ENCODE peak calls at places on chromosomes 4 and X, in ten cellular contexts. C is upper lobe of right lung, O is cardiac fibroblast, R is PC-3, F is MM.1S, U is AG09309, M is fibroblast of mammary gland, Y is AG10803, P is heart right ventricle, T is right lobe of liver. W is an unnamed sample.

GRCh38 chr4:54971474-54971950 is 153.9 kb downstream of the KDR start:
- DNase-seq in F (peak; percentile 65), R (peak; percentile 75), M (peak; percentile 63), P (no peak), U (peak; percentile 10), C (no peak), O (peak; percentile 70), Y (peak; percentile 45), T (no peak), W (peak; percentile 22)

GRCh38 chrX:43644124-43644701 is 11.9 kb upstream of the MAOA start:
- DNase-seq in M (peak; percentile 90), Y (peak; percentile 46), F (no peak), U (no peak), C (no peak), O (peak; percentile 76), T (no peak), R (peak; percentile 75), P (no peak), W (no peak)

GRCh38 chrX:150581093-150581775 is 12.8 kb downstream of the MTM1 start:
- DNase-seq in R (peak; percentile 85), U (no peak), P (no peak), T (no peak), C (no peak), M (peak; percentile 72), O (peak; percentile 44), Y (peak; percentile 75), F (no peak), W (no peak)

GRCh38 chrX:99795495-99795894 is 614.6 kb downstream of the PCDH19 start:
- DNase-seq in U (no peak), P (no peak), R (no peak), Y (no peak), O (no peak), F (peak; percentile 18), T (no peak), M (no peak), C (no peak), W (no peak)

GRCh38 chr4:16860506-16860905 is 37.9 kb downstream of the LDB2 start:
- DNase-seq in Y (peak; percentile 93), M (peak; percentile 93), R (no peak), P (no peak), F (no peak), U (peak; percentile 73), C (no peak), O (peak; percentile 75), T (no peak), W (no peak)

GRCh38 chr4:138911903-138912713 is 103.5 kb upstream of the NOCT start:
- DNase-seq in U (no peak), M (no peak), P (peak; percentile 18), O (no peak), C (peak; percentile 67), T (no peak), Y (no peak), R (peak; percentile 61), F (no peak), W (no peak)

GRCh38 chr4:77074961-77075855 is 581 bp downstream of the CCNI start:
- DNase-seq in O (peak; percentile 77), R (peak; percentile 49), P (peak; percentile 78), C (peak; percentile 90), U (no peak), F (peak; percentile 78), M (peak; percentile 70), Y (peak; percentile 69), T (peak; percentile 86), W (peak; percentile 90)

GRCh38 chr4:122172266-122172665 is 20.1 kb downstream of the BLTP1 start:
- DNase-seq in R (no peak), C (no peak), Y (no peak), F (no peak), U (no peak), M (no peak), P (no peak), T (no peak), O (no peak), W (no peak)

GRCh38 chrX:103404225-103405008 is 28.1 kb downstream of the BEX3 start:
- DNase-seq in F (peak; percentile 78), T (peak; percentile 63), P (peak; percentile 18), O (peak; percentile 95), U (peak; percentile 49), M (peak; percentile 88), C (peak; percentile 69), Y (peak; percentile 85), R (peak; percentile 60), W (peak; percentile 84)

GRCh38 chr4:127140306-127140705 is 492.5 kb upstream of the INTU start:
- DNase-seq in M (peak; percentile 84), O (no peak), Y (peak; percentile 53), C (no peak), U (no peak), P (no peak), F (no peak), T (no peak), R (peak; percentile 41), W (no peak)

GRCh38 chrX:21745756-21746155 is 12.2 kb downstream of the SMPX start:
- DNase-seq in Y (peak; percentile 23), T (no peak), U (no peak), O (peak; percentile 27), P (no peak), F (peak; percentile 9), M (peak; percentile 37), R (peak; percentile 63), C (no peak), W (peak; percentile 64)

GRCh38 chrX:10761447-10761846 is 141.1 kb upstream of the MID1 start:
- DNase-seq in O (no peak), U (no peak), F (no peak), M (no peak), T (no peak), Y (no peak), P (no peak), C (no peak), R (no peak), W (no peak)

GRCh38 chrX:15107367-15107988 is 162.4 kb downstream of the ASB9 start:
- DNase-seq in Y (no peak), M (no peak), U (no peak), C (no peak), R (no peak), F (no peak), P (no peak), O (no peak), T (no peak), W (peak; percentile 3)

GRCh38 chr4:124265701-124266100 is 446.8 kb downstream of the ANKRD50 start:
- DNase-seq in U (no peak), C (no peak), T (no peak), P (no peak), R (peak; percentile 7), M (peak; percentile 52), F (no peak), Y (no peak), O (no peak), W (no peak)

GRCh38 chrX:100381613-100382012 is 28.5 kb downstream of the PCDH19 start:
- DNase-seq in O (no peak), U (no peak), T (no peak), P (no peak), M (peak; percentile 29), Y (peak; percentile 31), R (no peak), F (no peak), C (no peak), W (no peak)

GRCh38 chr4:72302981-72303704 is 265.9 kb downstream of the ADAMTS3 start:
- DNase-seq in Y (peak; percentile 34), T (no peak), R (peak; percentile 80), M (peak; percentile 47), O (peak; percentile 49), U (no peak), C (no peak), P (no peak), F (peak; percentile 43), W (peak; percentile 54)
- TF ChIP-seq CTCF in Y (peak; percentile 67), T (peak; percentile 55), R (peak; percentile 93), M (peak; percentile 69), O (peak; percentile 63), U (peak; percentile 58), C (peak; percentile 64), P (peak; percentile 52), F (peak; percentile 77), W (peak; percentile 81)

GRCh38 chr4:24915121-24915922 is 2.5 kb upstream of the CCDC149 start:
- DNase-seq in O (peak; percentile 26), C (no peak), Y (no peak), T (no peak), M (no peak), U (no peak), P (no peak), F (no peak), R (peak; percentile 22), W (no peak)
- TF ChIP-seq CTCF in O (no peak), C (no peak), Y (peak; percentile 5), T (no peak), M (peak; percentile 9), U (no peak), P (no peak), F (no peak), R (peak; percentile 24), W (no peak)

GRCh38 chrX:47814853-47815252 is 21.8 kb upstream of the ZNF81 start:
- DNase-seq in Y (peak; percentile 5), T (no peak), R (no peak), C (no peak), U (no peak), F (no peak), O (peak; percentile 7), P (no peak), M (no peak), W (no peak)
- TF ChIP-seq CTCF in Y (peak; percentile 15), T (no peak), R (no peak), C (no peak), U (peak; percentile 20), F (no peak), O (peak; percentile 5), P (no peak), M (no peak), W (no peak)

GRCh38 chr4:24613474-24613873 is 29.1 kb upstream of the DHX15 start:
- DNase-seq in T (no peak), U (no peak), P (no peak), F (no peak), R (no peak), C (no peak), M (no peak), Y (no peak), O (no peak), W (no peak)

GRCh38 chr4:24611575-24611974 is 27.2 kb upstream of the DHX15 start:
- DNase-seq in R (no peak), T (no peak), O (peak; percentile 26), M (peak; percentile 8), Y (no peak), P (no peak), U (no peak), F (no peak), C (no peak), W (no peak)

GRCh38 chr4:24615977-24616376 is 31.6 kb upstream of the DHX15 start:
- DNase-seq in C (no peak), U (no peak), O (no peak), P (no peak), Y (no peak), T (no peak), M (no peak), F (no peak), R (no peak), W (no peak)

GRCh38 chr4:24614881-24615280 is 30.5 kb upstream of the DHX15 start:
- DNase-seq in T (no peak), M (no peak), U (no peak), C (no peak), O (no peak), P (no peak), Y (no peak), F (no peak), R (no peak), W (no peak)
- TF ChIP-seq CTCF in T (no peak), M (no peak), U (no peak), C (no peak), O (no peak), P (no peak), Y (no peak), F (no peak), R (no peak), W (no peak)

W was measured in activated CD8-positive, alpha-beta T cell treated with anti-CD3 and anti-CD28 coated beads for 36 hours.